ENCODE peak calls at places on chromosomes 2 and 18, in nine cellular contexts. One of them, this sample, is unnamed.

GRCh38 chr18:22846088-22846683 is 86.9 kb upstream of the RBBP8 start:
- DNase-seq in GM20000: peak; percentile 10
- DNase-seq in stomach: no peak
- DNase-seq in AG08396: no peak
- DNase-seq in endodermal cell: no peak
- DNase-seq in amygdala: no peak
- DNase-seq in RCC 7860: no peak
- DNase-seq in H7: no peak
- DNase-seq in dorsolateral prefrontal cortex: no peak
- DNase-seq in this sample: no peak

GRCh38 chr18:59459352-59460059 is 100.4 kb upstream of the LMAN1 start:
- DNase-seq in AG08396: peak; percentile 43
- DNase-seq in GM20000: peak; percentile 29
- DNase-seq in amygdala: no peak
- DNase-seq in dorsolateral prefrontal cortex: no peak
- DNase-seq in endodermal cell: no peak
- DNase-seq in RCC 7860: peak; percentile 50
- DNase-seq in H7: peak; percentile 37
- DNase-seq in stomach: no peak
- DNase-seq in this sample: no peak

GRCh38 chr2:138777996-138778395 is 2.2 kb downstream of the NXPH2 start:
- DNase-seq in dorsolateral prefrontal cortex: no peak
- DNase-seq in AG08396: peak; percentile 31
- DNase-seq in H7: peak; percentile 63
- DNase-seq in amygdala: no peak
- DNase-seq in stomach: no peak
- DNase-seq in endodermal cell: peak; percentile 73
- DNase-seq in RCC 7860: no peak
- DNase-seq in GM20000: no peak
- DNase-seq in this sample: no peak

GRCh38 chr2:197937804-197938203 is 133.4 kb downstream of the PLCL1 start:
- DNase-seq in H7: no peak
- DNase-seq in RCC 7860: no peak
- DNase-seq in GM20000: no peak
- DNase-seq in amygdala: no peak
- DNase-seq in AG08396: no peak
- DNase-seq in endodermal cell: no peak
- DNase-seq in dorsolateral prefrontal cortex: no peak
- DNase-seq in stomach: no peak
- DNase-seq in this sample: no peak

GRCh38 chr2:1648241-1649102 is 95.8 kb downstream of the PXDN start:
- DNase-seq in RCC 7860: no peak
- DNase-seq in AG08396: no peak
- DNase-seq in stomach: no peak
- DNase-seq in H7: no peak
- DNase-seq in GM20000: no peak
- DNase-seq in dorsolateral prefrontal cortex: no peak
- DNase-seq in endodermal cell: peak; percentile 41
- DNase-seq in amygdala: no peak
- DNase-seq in this sample: no peak

GRCh38 chr2:105373344-105373781 is 25.5 kb downstream of the FHL2 start:
- DNase-seq in endodermal cell: no peak
- DNase-seq in H7: no peak
- DNase-seq in amygdala: no peak
- DNase-seq in AG08396: no peak
- DNase-seq in GM20000: no peak
- DNase-seq in stomach: peak; percentile 70
- DNase-seq in dorsolateral prefrontal cortex: no peak
- DNase-seq in RCC 7860: no peak
- DNase-seq in this sample: no peak

GRCh38 chr2:119428488-119429224 is 3.0 kb upstream of the TMEM37 start:
- DNase-seq in endodermal cell: no peak
- DNase-seq in AG08396: no peak
- DNase-seq in dorsolateral prefrontal cortex: no peak
- DNase-seq in stomach: no peak
- DNase-seq in H7: no peak
- DNase-seq in amygdala: no peak
- DNase-seq in RCC 7860: no peak
- DNase-seq in GM20000: no peak
- DNase-seq in this sample: no peak

GRCh38 chr2:151238527-151239487 is 22.9 kb downstream of the RBM43 start:
- DNase-seq in RCC 7860: peak; percentile 49
- DNase-seq in H7: peak; percentile 61
- DNase-seq in amygdala: peak; percentile 33
- DNase-seq in GM20000: peak; percentile 55
- DNase-seq in stomach: no peak
- DNase-seq in endodermal cell: peak; percentile 67
- DNase-seq in dorsolateral prefrontal cortex: peak; percentile 53
- DNase-seq in AG08396: peak; percentile 68
- DNase-seq in this sample: peak; percentile 15

GRCh38 chr2:38763226-38763625 is 12.1 kb upstream of the SRSF7 start:
- DNase-seq in amygdala: no peak
- DNase-seq in H7: no peak
- DNase-seq in dorsolateral prefrontal cortex: no peak
- DNase-seq in stomach: no peak
- DNase-seq in AG08396: no peak
- DNase-seq in endodermal cell: no peak
- DNase-seq in RCC 7860: no peak
- DNase-seq in GM20000: peak; percentile 34
- DNase-seq in this sample: no peak